ENCODE peak calls at places on chromosomes 3 and 15, in four cellular contexts. Z is uterus, R is glutamatergic neuron, A is spleen. X is an unnamed sample.

GRCh38 chr3:11452988-11453847 is 181.0 kb downstream of the ATG7 start:
- DNase-seq in A (no peak), R (no peak), Z (peak), X (no peak)

GRCh38 chr15:25244731-25245585 is 193.9 kb downstream of the UBE3A start:
- DNase-seq in A (peak), Z (no peak), R (peak), X (peak)

GRCh38 chr3:106114848-106115247 is 246.0 kb upstream of the CBLB start:
- DNase-seq in R (no peak), A (no peak), Z (no peak), X (no peak)

GRCh38 chr3:4505688-4506558 is 12.8 kb downstream of the ITPR1 start:
- DNase-seq in R (no peak), Z (no peak), A (no peak), X (no peak)

GRCh38 chr15:78204351-78205309 is 29.7 kb downstream of the ACSBG1 start:
- DNase-seq in Z (peak), A (no peak), R (no peak), X (no peak)

GRCh38 chr15:33242165-33242564 is 47.7 kb upstream of the FMN1 start:
- DNase-seq in A (no peak), Z (no peak), R (no peak), X (no peak)

GRCh38 chr15:35784745-35785144 is 238.8 kb upstream of the DPH6 start:
- DNase-seq in R (no peak), A (no peak), Z (no peak), X (no peak)

GRCh38 chr3:84959470-84960380 is 936 bp downstream of the CADM2 start:
- DNase-seq in A (peak), Z (no peak), R (peak), X (no peak)

GRCh38 chr15:62928996-62929350 is 113.6 kb upstream of the TPM1 start:
- DNase-seq in R (no peak), Z (no peak), A (no peak), X (no peak)

GRCh38 chr3:14374444-14374883 is 27.9 kb upstream of the SLC6A6 start:
- DNase-seq in A (no peak), Z (no peak), R (no peak), X (no peak)

GRCh38 chr15:65081270-65081669 is 4.7 kb downstream of the KBTBD13 start:
- DNase-seq in R (no peak), A (no peak), Z (no peak), X (no peak)

GRCh38 chr3:38644662-38645053 is 4.8 kb downstream of the SCN5A start:
- DNase-seq in R (no peak), Z (no peak), A (no peak), X (peak)

GRCh38 chr3:56923546-56924224 is 121.9 kb upstream of the ARHGEF3 start:
- DNase-seq in R (no peak), Z (no peak), A (no peak), X (no peak)

GRCh38 chr3:177055557-177056290 is 141.6 kb downstream of the TBL1XR1 start:
- DNase-seq in R (no peak), Z (no peak), A (no peak), X (no peak)

GRCh38 chr15:67225336-67225735 is 29.1 kb downstream of the AAGAB start:
- DNase-seq in A (no peak), Z (no peak), R (no peak), X (no peak)

GRCh38 chr15:48896775-48897143 is 18.8 kb downstream of the EID1 start:
- DNase-seq in A (no peak), Z (no peak), R (no peak), X (no peak)

GRCh38 chr3:46490338-46491084 is 7.3 kb upstream of the RTP3 start:
- DNase-seq in A (no peak), R (no peak), Z (no peak), X (no peak)

GRCh38 chr3:157695586-157695985 is 192.4 kb upstream of the VEPH1 start:
- DNase-seq in A (no peak), R (no peak), Z (no peak), X (no peak)

GRCh38 chr3:157705258-157705657 is 202.0 kb upstream of the VEPH1 start:
- DNase-seq in Z (no peak), A (no peak), R (no peak), X (no peak)

GRCh38 chr3:157700405-157700804 is 197.2 kb upstream of the VEPH1 start:
- DNase-seq in R (no peak), Z (no peak), A (no peak), X (no peak)
- TF ChIP-seq CTCF in R (no peak), Z (no peak), A (no peak), X (no peak)

GRCh38 chr3:159872374-159873109 is 116.1 kb upstream of the IL12A start:
- DNase-seq in R (no peak), A (no peak), Z (no peak), X (no peak)
- TF ChIP-seq CTCF in R (no peak), A (no peak), Z (no peak), X (peak)

GRCh38 chr3:148307443-148307843 is 390.3 kb upstream of the AGTR1 start:
- DNase-seq in A (no peak), Z (no peak), R (no peak), X (no peak)

GRCh38 chr3:148309390-148310035 is 388.2 kb upstream of the AGTR1 start:
- DNase-seq in Z (no peak), R (peak), A (no peak), X (no peak)
- TF ChIP-seq CTCF in Z (peak), R (peak), A (no peak), X (peak)

GRCh38 chr3:180705619-180706018 is 26.3 kb upstream of the CCDC39 start:
- DNase-seq in A (no peak), R (no peak), Z (no peak), X (no peak)

GRCh38 chr3:180704532-180704931 is 25.2 kb upstream of the CCDC39 start:
- DNase-seq in A (no peak), R (no peak), Z (no peak), X (no peak)

GRCh38 chr3:180707921-180708320 is 28.6 kb upstream of the CCDC39 start:
- DNase-seq in Z (no peak), A (no peak), R (no peak), X (no peak)
- TF ChIP-seq CTCF in Z (no peak), A (no peak), R (no peak), X (no peak)

GRCh38 chr15:69410290-69410874 is 3.8 kb upstream of the KIF23 start:
- DNase-seq in Z (no peak), R (no peak), A (peak), X (no peak)
- TF ChIP-seq CTCF in Z (no peak), R (no peak), A (no peak), X (peak)

DNA sequence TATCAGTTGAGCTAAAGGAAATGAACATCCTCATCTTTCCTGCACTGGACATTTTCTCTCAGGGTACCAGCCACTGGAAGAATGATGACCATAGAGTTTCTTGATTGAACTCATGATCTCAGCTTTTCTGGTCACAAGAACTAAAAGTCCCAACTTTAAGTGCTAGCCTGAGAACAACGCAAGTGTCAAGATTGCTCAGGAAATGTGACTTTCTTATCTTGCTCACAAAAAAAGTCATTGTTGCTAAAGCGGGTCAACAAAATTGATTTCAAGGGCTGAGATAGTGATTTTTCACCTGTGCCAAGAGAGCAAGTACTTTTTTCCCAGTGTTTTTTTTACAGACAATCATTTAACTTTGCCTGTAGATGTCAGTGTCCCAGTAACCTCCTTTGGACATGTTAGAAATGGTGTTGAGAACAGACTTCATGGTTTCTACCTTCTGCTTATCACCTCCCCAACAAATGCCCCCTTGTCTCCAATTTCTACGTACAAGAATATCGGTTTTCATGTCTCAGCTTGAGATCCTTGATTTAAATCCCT is 125.9 kb downstream of the SEMA6D start:
- DNase-seq in A (no peak), Z (no peak), R (no peak), X (no peak)
- TF ChIP-seq CTCF in A (no peak), Z (no peak), R (no peak), X (peak)

X was measured in chondrocyte.